ENCODE peak calls at places on chromosomes 4 and X, in six cellular contexts. I is H1, N is IMR-90, P is H9, V is mesenchymal stem cell, X is neuronal stem cell. W is an unnamed sample.

GRCh38 chr4:141686929-141687328 is 50.5 kb downstream of the IL15 start:
- DNase-seq in N (no peak), I (no peak), P (no peak), V (no peak), X (no peak), W (no peak)

GRCh38 chr4:164536829-164537228 is 217.1 kb upstream of the SMIM31 start:
- DNase-seq in I (no peak), V (peak; percentile 8), X (no peak), P (no peak), N (peak; percentile 7), W (peak; percentile 79)

GRCh38 chr4:87912164-87913004 is 63.1 kb upstream of the SPP1 start:
- DNase-seq in I (no peak), N (no peak), P (no peak), X (no peak), V (peak; percentile 12), W (no peak)

GRCh38 chr4:120755864-120756263 is 166.7 kb downstream of the PRDM5 start:
- DNase-seq in N (no peak), X (no peak), P (no peak), V (no peak), I (no peak), W (no peak)

GRCh38 chr4:186953601-186954260 is 230.1 kb upstream of the FAT1 start:
- DNase-seq in I (no peak), V (no peak), N (no peak), X (no peak), P (no peak), W (peak; percentile 59)

GRCh38 chrX:45134303-45134702 is 66.4 kb downstream of the DIPK2B start:
- DNase-seq in P (no peak), V (no peak), X (no peak), N (no peak), I (no peak), W (no peak)

GRCh38 chr4:140257461-140258305 is 103.7 kb upstream of the MAML3 start:
- DNase-seq in P (no peak), V (peak; percentile 62), N (peak; percentile 72), I (no peak), X (no peak), W (no peak)

GRCh38 chrX:54029543-54030143 is 14.6 kb downstream of the PHF8 start:
- DNase-seq in I (no peak), N (no peak), V (no peak), P (no peak), X (no peak), W (no peak)

GRCh38 chr4:8682296-8682695 is 89.7 kb downstream of the CPZ start:
- DNase-seq in P (no peak), I (no peak), N (no peak), X (no peak), V (no peak), W (no peak)

GRCh38 chrX:22800806-22801205 is 199.0 kb upstream of the DDX53 start:
- DNase-seq in X (no peak), N (no peak), I (no peak), P (no peak), V (no peak), W (peak; percentile 58)

GRCh38 chr4:174134361-174134760 is 149.1 kb downstream of the FBXO8 start:
- DNase-seq in V (no peak), N (no peak), X (no peak), I (no peak), P (no peak), W (no peak)

GRCh38 chr4:180757927-180758326 is 1485.3 kb upstream of the TENM3 start:
- DNase-seq in I (no peak), V (no peak), N (no peak), P (no peak), X (no peak), W (no peak)

GRCh38 chr4:140645614-140646412 is 77.1 kb upstream of the UCP1 start:
- DNase-seq in I (no peak), P (no peak), V (peak; percentile 37), N (peak; percentile 18), X (no peak), W (no peak)

GRCh38 chr4:113434247-113434587 is 327.3 kb downstream of the CAMK2D start:
- DNase-seq in I (no peak), P (no peak), X (no peak), N (peak; percentile 39), V (peak; percentile 41), W (no peak)

GRCh38 chr4:134935320-134935719 is 733.7 kb upstream of the PABPC4L start:
- DNase-seq in X (peak; percentile 5), I (no peak), P (no peak), V (peak; percentile 32), N (no peak), W (no peak)

GRCh38 chrX:39730671-39731389 is 366.9 kb downstream of the BCOR start:
- DNase-seq in I (peak; percentile 60), N (peak; percentile 88), V (peak; percentile 94), P (peak; percentile 92), X (peak; percentile 21), W (peak; percentile 43)

GRCh38 chr4:116664198-116664597 is 421.2 kb downstream of the TRAM1L1 start:
- DNase-seq in N (no peak), X (no peak), I (no peak), P (peak; percentile 47), V (no peak), W (no peak)

GRCh38 chrX:96835660-96836289 is 47.9 kb upstream of the RPA4 start:
- DNase-seq in P (no peak), I (no peak), N (no peak), X (no peak), V (no peak), W (no peak)

GRCh38 chr4:69984030-69984443 is 11.7 kb upstream of the STATH start:
- DNase-seq in P (no peak), N (no peak), I (no peak), X (no peak), V (no peak), W (peak; percentile 5)

GRCh38 chrX:136262812-136263315 is 11.7 kb upstream of the MAP7D3 start:
- DNase-seq in I (no peak), P (no peak), N (no peak), V (no peak), X (no peak), W (peak; percentile 86)

GRCh38 chrX:2449135-2449886 is 51.5 kb downstream of the DHRSX start:
- DNase-seq in V (no peak), P (no peak), X (no peak), I (no peak), N (no peak), W (no peak)

GRCh38 chrX:21153033-21153432 is 221.2 kb upstream of the CNKSR2 start:
- DNase-seq in V (no peak), N (no peak), I (no peak), X (no peak), P (no peak), W (no peak)

GRCh38 chr4:174207370-174207769 is 76.1 kb downstream of the FBXO8 start:
- DNase-seq in I (no peak), N (peak; percentile 9), P (no peak), V (no peak), X (no peak), W (no peak)

GRCh38 chrX:56729152-56729557 is at the start of gene NBDY:
- DNase-seq in V (peak; percentile 66), P (peak; percentile 54), I (no peak), X (no peak), N (peak; percentile 37), W (peak; percentile 7)

GRCh38 chr4:7462509-7462971 is 27.8 kb upstream of the PSAPL1 start:
- DNase-seq in X (peak; percentile 50), P (peak; percentile 69), I (peak; percentile 19), V (no peak), N (peak; percentile 2), W (peak; percentile 25)

GRCh38 chr4:110247591-110247990 is 49.2 kb upstream of the ELOVL6 start:
- DNase-seq in I (no peak), N (no peak), V (no peak), P (no peak), X (no peak), W (no peak)

GRCh38 chr4:110249687-110250387 is 51.4 kb upstream of the ELOVL6 start:
- DNase-seq in N (no peak), V (no peak), P (no peak), I (no peak), X (no peak), W (no peak)

DNA sequence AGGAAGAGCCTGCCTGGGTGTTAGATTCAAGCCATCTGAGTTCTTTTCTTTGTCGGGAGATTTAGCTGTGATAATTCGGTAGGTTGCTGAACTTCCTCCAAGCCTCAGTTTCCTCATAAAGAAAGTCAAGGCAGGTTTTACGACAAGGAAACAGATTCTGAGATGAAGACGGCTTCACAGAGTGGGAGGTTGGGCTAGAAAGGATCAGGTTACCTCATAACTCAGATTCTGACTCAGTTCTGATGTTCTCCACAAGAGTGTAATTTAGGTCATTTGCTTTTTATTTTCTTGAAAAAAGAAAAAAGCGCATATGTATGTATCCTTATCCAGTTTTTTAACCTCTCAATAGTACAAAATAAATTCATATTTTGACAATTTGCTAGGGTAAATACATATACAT is 47.2 kb upstream of the ELOVL6 start:
- DNase-seq in V (no peak), N (peak; percentile 49), P (no peak), I (no peak), X (no peak), W (no peak)
- H2AFZ ChIP-seq in V (no peak overlapping the region), N (peak overlapping the region; percentile 67), P (peak overlapping the region; percentile 85), I (peak overlapping the region; percentile 90), X (no peak overlapping the region), W (no peak overlapping the region)

GRCh38 chr4:94447754-94448411 is 3.9 kb upstream of the PDLIM5 start:
- DNase-seq in X (no peak), N (no peak), P (no peak), I (no peak), V (no peak), W (no peak)
- H2BK120ac ChIP-seq in X (no peak overlapping the region), N (no peak overlapping the region), P (no peak overlapping the region), I (no peak overlapping the region), V (no peak overlapping the region), W (no peak overlapping the region)

GRCh38 chr4:81804849-81805248 is 333.1 kb upstream of the RASGEF1B start:
- DNase-seq in N (no peak), P (no peak), X (no peak), V (no peak), I (no peak), W (no peak)

GRCh38 chr4:81807927-81808672 is 336.4 kb upstream of the RASGEF1B start:
- DNase-seq in P (no peak), I (no peak), X (no peak), V (no peak), N (no peak), W (no peak)

GRCh38 chr4:81811562-81812293 is 340.0 kb upstream of the RASGEF1B start:
- DNase-seq in V (no peak), P (no peak), X (no peak), N (no peak), I (no peak), W (no peak)

GRCh38 chr4:81806485-81806884 is 334.8 kb upstream of the RASGEF1B start:
- DNase-seq in X (no peak), N (no peak), P (no peak), V (no peak), I (no peak), W (no peak)

DNA sequence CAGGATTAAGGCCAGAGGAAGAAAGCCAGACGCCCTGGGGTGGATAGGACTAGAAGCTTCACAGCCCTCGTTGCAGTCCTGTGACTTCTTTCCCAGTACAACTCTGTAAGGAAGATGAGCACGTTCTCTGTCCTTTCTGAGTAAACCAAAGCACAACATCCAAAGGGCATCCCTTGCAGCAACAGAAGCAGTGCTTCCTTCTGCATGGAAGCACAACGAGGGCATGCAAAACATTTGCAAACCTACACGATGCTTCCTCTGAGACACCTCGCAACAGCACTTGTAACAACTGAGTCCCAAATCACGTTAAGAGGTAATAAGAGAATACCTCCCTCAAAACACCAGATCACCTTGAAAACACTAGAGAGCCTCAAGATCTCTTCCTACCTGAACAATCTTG is 335.7 kb upstream of the RASGEF1B start:
- DNase-seq in V (no peak), P (no peak), N (no peak), I (no peak), X (no peak), W (no peak)
- H2AFZ ChIP-seq in V (no peak overlapping the region), P (no peak overlapping the region), N (no peak overlapping the region), I (no peak overlapping the region), X (no peak overlapping the region), W (no peak overlapping the region)

GRCh38 chr4:581181-581580 is 5.1 kb upstream of the TMEM271 start:
- DNase-seq in N (no peak), P (no peak), X (no peak), I (no peak), V (no peak), W (no peak)
- H2BK120ac ChIP-seq in N (no peak overlapping the region), P (no peak overlapping the region), X (no peak overlapping the region), I (no peak overlapping the region), V (no peak overlapping the region), W (no peak overlapping the region)